ENCODE peak calls at places on chromosomes 3 and 15, in four cellular contexts. F, D, G and J are unnamed samples.

GRCh38 chr15:66742286-66742685 is 40.2 kb downstream of the SMAD6 start:
- DNase-seq in G (no peak), D (no peak), F (no peak), J (no peak)

GRCh38 chr3:111282024-111282423 is 210.4 kb downstream of the NECTIN3 start:
- DNase-seq in D (no peak), F (no peak), G (no peak), J (no peak)

GRCh38 chr3:148789156-148789555 is 38.5 kb upstream of the CPB1 start:
- DNase-seq in F (no peak), D (no peak), G (no peak), J (no peak)

GRCh38 chr15:25883860-25884259 is 20.7 kb upstream of the ATP10A start:
- DNase-seq in D (no peak), F (no peak), G (no peak), J (no peak)

GRCh38 chr3:74295479-74295878 is 319.0 kb downstream of the CNTN3 start:
- DNase-seq in F (no peak), D (no peak), G (no peak), J (no peak)

GRCh38 chr15:74655424-74655823 is 39.8 kb downstream of the CLK3 start:
- DNase-seq in G (no peak), D (no peak), F (no peak), J (no peak)

GRCh38 chr3:71690222-71690821 is 34.9 kb downstream of the EIF4E3 start:
- DNase-seq in F (no peak), G (peak), D (no peak), J (peak)

GRCh38 chr3:169998668-169999131 is 32.1 kb downstream of the SEC62 start:
- DNase-seq in G (no peak), F (no peak), D (no peak), J (no peak)

GRCh38 chr3:184250167-184250828 is 826 bp downstream of the EEF1AKMT4 start:
- DNase-seq in G (peak), F (peak), D (peak), J (peak)

GRCh38 chr3:14461748-14462324 is 59.4 kb downstream of the SLC6A6 start:
- DNase-seq in D (no peak), F (peak), G (no peak), J (peak)

GRCh38 chr3:58202917-58203360 is 7.8 kb downstream of the DNASE1L3 start:
- DNase-seq in F (no peak), G (no peak), D (no peak), J (no peak)

GRCh38 chr3:71530903-71531535 is 52.5 kb downstream of the FOXP1 start:
- DNase-seq in D (no peak), F (no peak), G (no peak), J (no peak)

GRCh38 chr15:55357774-55358173 is 38.8 kb downstream of the PIGB start:
- DNase-seq in F (no peak), D (no peak), G (no peak), J (no peak)

GRCh38 chr15:42375252-42375651 is 16.0 kb downstream of the CAPN3 start:
- DNase-seq in F (no peak), G (no peak), D (no peak), J (no peak)

GRCh38 chr3:128698211-128699011 is 27.6 kb upstream of the RAB7A start:
- DNase-seq in D (peak), F (peak), G (peak), J (peak)

GRCh38 chr3:13607821-13608620 is 59.1 kb downstream of the FBLN2 start:
- DNase-seq in F (no peak), G (no peak), D (no peak), J (no peak)

GRCh38 chr3:113167929-113168771 is 43.2 kb upstream of the BOC start:
- DNase-seq in D (no peak), G (peak), F (no peak), J (peak)

GRCh38 chr3:127389913-127390312 is 102.1 kb upstream of the PRR20G start:
- DNase-seq in F (no peak), D (peak), G (no peak), J (no peak)

GRCh38 chr3:5678844-5679243 is 491.3 kb downstream of the EDEM1 start:
- DNase-seq in D (no peak), F (no peak), G (no peak), J (no peak)

GRCh38 chr3:163056874-163057497 is 1560.4 kb downstream of the OTOL1 start:
- DNase-seq in F (no peak), D (no peak), G (no peak), J (peak)

GRCh38 chr3:9595877-9596276 is 42.3 kb upstream of the LHFPL4 start:
- DNase-seq in F (no peak), D (no peak), G (no peak), J (no peak)

GRCh38 chr3:72123908-72124441 is 339.0 kb upstream of the PROK2 start:
- DNase-seq in G (peak), F (peak), D (peak), J (no peak)

GRCh38 chr3:188947401-188947982 is 224.3 kb upstream of the TPRG1 start:
- DNase-seq in G (peak), D (peak), F (peak), J (peak)

GRCh38 chr3:23712656-23713559 is 92.8 kb upstream of the UBE2E1 start:
- DNase-seq in D (no peak), F (peak), G (peak), J (peak)

GRCh38 chr3:32226875-32227500 is 11.5 kb upstream of the CMTM8 start:
- DNase-seq in G (no peak), D (no peak), F (no peak), J (no peak)

GRCh38 chr3:105800320-105800719 is 68.5 kb downstream of the CBLB start:
- DNase-seq in G (no peak), D (no peak), F (no peak), J (no peak)

GRCh38 chr15:31387101-31387482 is 60.5 kb downstream of the KLF13 start:
- DNase-seq in G (no peak), F (no peak), D (no peak), J (no peak)

GRCh38 chr15:65286069-65286703 is 497 bp downstream of the PARP16 start:
- DNase-seq in F (peak), D (peak), G (peak), J (peak)

GRCh38 chr3:126540342-126540849 is 16.4 kb downstream of the CHST13 start:
- DNase-seq in D (peak), G (no peak), F (no peak), J (peak)

GRCh38 chr3:107345968-107346367 is 31.3 kb upstream of the CCDC54 start:
- DNase-seq in D (no peak), G (no peak), F (no peak), J (no peak)

GRCh38 chr3:39671600-39671999 is 137.8 kb upstream of the MYRIP start:
- DNase-seq in D (no peak), G (no peak), F (no peak), J (no peak)

GRCh38 chr3:101784850-101785613 is 6.0 kb downstream of the NXPE3 start:
- DNase-seq in F (no peak), G (no peak), D (no peak), J (no peak)

GRCh38 chr15:38002883-38003477 is 68.5 kb downstream of the TMCO5A start:
- DNase-seq in G (no peak), F (peak), D (peak), J (peak)
- TF ChIP-seq CTCF in G (no peak), F (peak), D (peak), J (no peak)

GRCh38 chr3:36643192-36643591 is 121.2 kb downstream of the DCLK3 start:
- DNase-seq in D (no peak), F (no peak), G (no peak), J (no peak)
- H3K27ac ChIP-seq in D (no peak), F (no peak), G (no peak), J (no peak)

GRCh38 chr3:194468086-194468485 is 18.7 kb downstream of the ATP13A3 start:
- DNase-seq in F (no peak), D (no peak), G (no peak), J (no peak)
- TF ChIP-seq CTCF in F (no peak), D (no peak), G (no peak), J (no peak)

DNA sequence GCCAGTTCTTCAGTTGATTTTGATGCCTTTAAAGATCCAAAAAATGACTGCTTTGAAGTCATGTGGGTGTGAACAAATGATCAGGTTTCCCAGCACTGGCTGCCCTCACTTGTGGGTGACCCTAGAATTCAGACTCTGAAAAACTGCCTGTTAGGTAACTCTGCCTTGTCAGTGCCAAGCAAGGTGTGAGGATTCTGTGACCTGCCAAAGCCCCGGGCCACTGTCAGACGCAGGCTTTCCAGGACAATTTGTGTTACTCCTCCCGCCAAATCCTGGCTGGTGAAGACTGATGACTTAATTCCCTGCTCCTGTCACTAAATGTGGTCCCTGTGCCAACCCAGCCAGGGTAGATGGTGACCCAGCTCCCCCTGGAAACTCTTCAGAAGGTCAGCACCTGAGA is 99.2 kb upstream of the PSMD6 start:
- DNase-seq in F (no peak), G (no peak), D (no peak), J (no peak)
- H3K27ac ChIP-seq in F (no peak), G (no peak), D (no peak), J (no peak)

GRCh38 chr3:132642539-132642847 is 17.1 kb downstream of the ACAD11 start:
- DNase-seq in F (no peak), G (no peak), D (no peak), J (no peak)
- TF ChIP-seq CTCF in F (no peak), G (no peak), D (no peak), J (no peak)

DNA sequence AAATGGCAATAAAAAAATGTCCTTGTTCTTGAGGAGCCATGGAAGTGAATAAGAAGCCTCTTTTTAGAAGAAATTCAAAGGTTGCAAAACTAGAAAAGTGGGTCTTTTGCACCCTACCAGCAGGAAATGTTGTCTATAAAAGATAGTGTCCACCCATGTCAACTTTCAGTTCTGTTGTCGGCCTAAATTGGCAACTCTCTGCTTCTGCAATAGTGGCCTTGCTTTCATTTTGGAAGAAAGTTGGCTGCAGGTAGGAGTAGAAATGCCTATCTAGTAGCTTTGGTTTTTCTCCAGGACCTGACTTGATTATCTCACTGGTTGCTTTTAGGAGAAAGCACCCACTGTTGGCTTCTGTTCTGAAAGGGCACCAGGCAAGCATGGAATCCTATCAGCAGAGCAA is 85.4 kb downstream of the TMEM108 start:
- DNase-seq in D (no peak), G (no peak), F (no peak), J (no peak)
- H3K27ac ChIP-seq in D (no peak), G (no peak), F (no peak), J (no peak)

DNA sequence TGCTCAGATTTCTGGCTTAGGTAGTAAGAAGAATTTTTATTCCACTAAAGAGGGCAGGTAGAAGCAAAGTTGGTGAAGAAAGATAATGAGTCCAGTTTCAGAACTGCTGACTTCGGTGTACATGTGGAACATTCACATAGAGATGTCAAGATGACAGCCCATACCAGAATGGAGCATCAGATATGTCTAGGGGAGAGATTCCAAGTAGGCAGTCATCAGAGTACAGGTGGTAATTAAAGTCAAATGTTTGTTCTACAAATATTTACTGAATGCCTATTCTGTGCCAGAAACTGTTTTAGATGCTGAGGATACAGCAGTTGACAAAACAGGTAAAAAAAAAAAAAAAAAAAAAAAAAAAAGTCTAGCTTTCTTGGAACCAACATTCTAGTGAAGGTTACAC is 81.9 kb downstream of the FGF12 start:
- DNase-seq in D (no peak), G (no peak), F (no peak), J (no peak)
- TF ChIP-seq CTCF in D (no peak), G (no peak), F (no peak), J (no peak)

DNA sequence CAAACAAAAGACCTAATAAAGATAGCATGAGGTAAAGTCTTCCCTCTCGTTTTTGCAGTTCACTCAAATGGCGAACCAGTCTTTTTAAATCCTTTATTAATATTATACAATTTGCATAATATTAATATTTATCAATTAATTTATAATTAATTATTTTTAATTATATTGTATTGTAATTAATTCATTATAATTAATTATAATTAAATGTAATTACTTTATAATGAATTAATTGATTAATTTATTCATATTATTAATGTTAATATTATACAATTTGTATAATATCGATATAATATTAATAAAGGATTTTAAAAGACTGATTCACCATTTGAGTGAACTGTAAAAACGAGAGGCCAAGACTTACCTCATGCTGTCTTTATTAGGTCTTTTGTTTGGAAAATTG is 1045.4 kb upstream of the CADM2 start:
- DNase-seq in D (no peak), G (no peak), F (no peak), J (no peak)
- H3K27ac ChIP-seq in D (no peak), G (no peak), F (no peak), J (no peak)

GRCh38 chr15:33086500-33087141 is 107.9 kb downstream of the FMN1 start:
- DNase-seq in D (no peak), G (no peak), F (no peak), J (no peak)
- TF ChIP-seq CTCF in D (no peak), G (no peak), F (peak), J (no peak)

DNA sequence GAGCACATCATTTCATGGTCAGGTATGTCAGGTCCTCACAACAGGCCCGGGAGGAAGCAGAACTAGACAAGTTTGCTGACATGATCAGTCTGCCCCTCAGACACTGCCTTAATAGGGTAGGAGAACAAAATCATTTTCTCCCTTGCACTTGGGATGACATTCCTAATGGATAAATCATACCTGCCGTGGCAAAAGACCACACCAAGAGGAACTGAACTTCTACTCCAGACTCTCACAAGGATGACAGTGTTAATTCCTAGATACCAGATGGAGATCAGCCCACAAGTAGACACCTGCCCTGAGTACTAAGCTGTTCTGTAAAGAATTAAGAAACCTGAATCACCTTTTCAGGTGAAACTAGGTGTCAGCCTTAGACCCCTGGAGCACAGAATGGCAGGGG is 19.5 kb downstream of the SIAH2 start:
- DNase-seq in F (no peak), G (no peak), D (no peak), J (no peak)
- H3K27ac ChIP-seq in F (no peak), G (no peak), D (peak), J (no peak)